ENCODE peak calls at places on chromosomes 2 and 18, in four cellular contexts. N is adrenal gland, V is body of pancreas, R is GM19239. F is an unnamed sample.

GRCh38 chr2:234164499-234165409 is 114.3 kb downstream of the SPP2 start:
- DNase-seq in N (no peak), R (peak), V (no peak), F (no peak)

GRCh38 chr2:55779459-55780421 is 86.1 kb upstream of the PNPT1 start:
- DNase-seq in N (no peak), R (no peak), V (no peak), F (no peak)

GRCh38 chr2:15945909-15946705 is 5.8 kb downstream of the MYCN start:
- DNase-seq in N (no peak), V (no peak), R (no peak), F (no peak)

GRCh38 chr2:182530636-182531035 is 103.8 kb upstream of the PDE1A start:
- DNase-seq in N (no peak), V (no peak), R (no peak), F (no peak)

GRCh38 chr2:101346909-101347308 is 38.4 kb upstream of the RNF149 start:
- DNase-seq in R (no peak), V (no peak), N (no peak), F (no peak)

GRCh38 chr18:8229786-8230185 is 379.5 kb upstream of the RAB12 start:
- DNase-seq in V (no peak), R (no peak), N (no peak), F (no peak)

GRCh38 chr18:11523809-11524208 is 85.6 kb upstream of the SLC35G4 start:
- DNase-seq in N (no peak), V (no peak), R (no peak), F (no peak)

GRCh38 chr2:240639566-240639965 is 14.3 kb downstream of the GPR35 start:
- DNase-seq in R (no peak), N (no peak), V (no peak), F (no peak)

GRCh38 chr2:150110548-150110947 is 376.9 kb downstream of the RND3 start:
- DNase-seq in R (no peak), N (no peak), V (no peak), F (no peak)

GRCh38 chr2:60819155-60819862 is 62.1 kb upstream of the REL start:
- DNase-seq in N (no peak), R (no peak), V (peak), F (peak)

GRCh38 chr2:43424262-43425207 is 171.3 kb downstream of the THADA start:
- DNase-seq in R (no peak), N (no peak), V (no peak), F (no peak)

GRCh38 chr18:48797841-48798255 is 152.9 kb downstream of the SMAD7 start:
- DNase-seq in N (no peak), R (no peak), V (no peak), F (no peak)

GRCh38 chr2:75044291-75044690 is 85.8 kb downstream of the POLE4 start:
- DNase-seq in N (no peak), R (no peak), V (no peak), F (no peak)

GRCh38 chr2:201149064-201149820 is 33.3 kb downstream of the CFLAR start:
- DNase-seq in V (no peak), R (no peak), N (no peak), F (no peak)

GRCh38 chr2:169562519-169562918 is 11.1 kb downstream of the FASTKD1 start:
- DNase-seq in R (no peak), N (no peak), V (no peak), F (no peak)

GRCh38 chr18:57909620-57910019 is 106.5 kb upstream of the ATP8B1 start:
- DNase-seq in R (no peak), V (no peak), N (no peak), F (no peak)

GRCh38 chr2:219175928-219176817 is 552 bp downstream of the CNPPD1 start:
- DNase-seq in V (peak), R (no peak), N (peak), F (no peak)

GRCh38 chr2:219079417-219079816 is 18.7 kb upstream of the IHH start:
- DNase-seq in R (no peak), V (no peak), N (no peak), F (no peak)

GRCh38 chr2:28915939-28916338 is 21.5 kb downstream of the WDR43 start:
- DNase-seq in V (no peak), N (no peak), R (no peak), F (no peak)

GRCh38 chr2:128564551-128564950 is 245.9 kb upstream of the HS6ST1 start:
- DNase-seq in R (no peak), V (no peak), N (no peak), F (no peak)